ENCODE peak calls at places on chromosomes 3 and 15, in five cellular contexts. M is activated CD4-positive, alpha-beta T cell treated with anti-CD3 and anti-CD28 coated beads, Interleukin-2, amount 50 U/mL, for 1 hour; L is dorsolateral prefrontal cortex; Y is NCI-H345; W is naive thymus-derived CD8-positive, alpha-beta T cell. K is an unnamed sample.
A peak's percentile ranks its signal among the peaks of the same experiment; 100 is the strongest.

GRCh38 chr3:38601971-38602550 is 47.4 kb downstream of the SCN5A start:
- DNase-seq in L (no peak), W (no peak), Y (no peak), M (no peak), K (no peak)

GRCh38 chr3:65497846-65498245 is 540.9 kb downstream of the MAGI1 start:
- DNase-seq in M (no peak), L (peak; percentile 54), Y (peak; percentile 32), W (no peak), K (no peak)

GRCh38 chr3:135487261-135487660 is 478.3 kb upstream of the PPP2R3A start:
- DNase-seq in Y (no peak), W (no peak), L (no peak), M (no peak), K (no peak)

GRCh38 chr15:69590932-69591524 is 138.4 kb downstream of the RPLP1 start:
- DNase-seq in Y (peak; percentile 22), W (no peak), L (no peak), M (no peak), K (no peak)

GRCh38 chr15:88232771-88233170 is 23.8 kb downstream of the NTRK3 start:
- DNase-seq in Y (no peak), W (no peak), L (no peak), M (no peak), K (no peak)

GRCh38 chr3:49703443-49703927 is 14.1 kb downstream of the RNF123 start:
- DNase-seq in W (peak; percentile 56), L (peak; percentile 72), M (peak; percentile 66), Y (peak; percentile 19), K (peak; percentile 35)

GRCh38 chr3:5160926-5161858 is 26.3 kb upstream of the EDEM1 start:
- DNase-seq in Y (peak; percentile 22), W (no peak), L (no peak), M (no peak), K (no peak)

GRCh38 chr15:65326109-65326508 is 21.6 kb downstream of the RNU5B-1 start:
- DNase-seq in L (peak; percentile 50), M (no peak), W (no peak), Y (no peak), K (peak; percentile 19)

GRCh38 chr3:58021962-58022361 is 13.7 kb downstream of the FLNB start:
- DNase-seq in W (no peak), L (no peak), Y (no peak), M (no peak), K (no peak)

GRCh38 chr3:45479627-45480026 is 91.3 kb downstream of the LARS2 start:
- DNase-seq in W (no peak), M (no peak), Y (no peak), L (no peak), K (no peak)